ENCODE peak calls at places on chromosomes 5 and 9, in five cellular contexts. X is GM04503; Z is AG04450; O is stimulated activated CD4-positive, alpha-beta T cell treated with anti-CD3 and anti-CD28 coated beads, TNF-alpha, amount 100 ng/mL, for 24 hours; V is amygdala. P is an unnamed sample.

GRCh38 chr5:150057511-150057910 is 28.8 kb downstream of the CSF1R start:
- DNase-seq in X (no peak), Z (no peak), O (no peak), V (no peak), P (no peak)

GRCh38 chr5:66639036-66639435 is 42.8 kb downstream of the MAST4 start:
- DNase-seq in X (no peak), Z (no peak), O (no peak), V (no peak), P (peak; percentile 44)

GRCh38 chr9:98083566-98084135 is 27.1 kb downstream of the NANS start:
- DNase-seq in X (no peak), Z (no peak), O (no peak), V (no peak), P (no peak)

GRCh38 chr5:83025690-83026472 is 51.3 kb downstream of the TMEM167A start:
- DNase-seq in X (no peak), Z (no peak), O (no peak), V (no peak), P (no peak)

GRCh38 chr5:72109625-72110024 is 2.4 kb downstream of the MAP1B start:
- DNase-seq in X (no peak), Z (no peak), O (no peak), V (no peak), P (no peak)

GRCh38 chr5:151270599-151270998 is 17.6 kb downstream of the GM2A start:
- DNase-seq in X (no peak), Z (no peak), O (no peak), V (no peak), P (no peak)

GRCh38 chr9:33129886-33130284 is 37.3 kb downstream of the B4GALT1 start:
- DNase-seq in X (no peak), Z (no peak), O (no peak), V (no peak), P (peak; percentile 75)

GRCh38 chr9:114282507-114282906 is 40.4 kb upstream of the ORM1 start:
- DNase-seq in X (no peak), Z (no peak), O (no peak), V (no peak), P (no peak)

GRCh38 chr9:2613730-2614271 is 7.8 kb upstream of the VLDLR start:
- DNase-seq in X (no peak), Z (no peak), O (no peak), V (no peak), P (no peak)

GRCh38 chr5:143550985-143551630 is 147.6 kb upstream of the NR3C1 start:
- DNase-seq in X (no peak), Z (no peak), O (no peak), V (no peak), P (no peak)

GRCh38 chr5:3883014-3883413 is 287.4 kb downstream of the IRX1 start:
- DNase-seq in X (no peak), Z (no peak), O (no peak), V (no peak), P (no peak)

GRCh38 chr5:157345485-157345884 is 79.6 kb downstream of the CYFIP2 start:
- DNase-seq in X (no peak), Z (no peak), O (no peak), V (no peak), P (no peak)

GRCh38 chr9:126916909-126917308 is 2.3 kb downstream of the RALGPS1 start:
- DNase-seq in X (no peak), Z (no peak), O (no peak), V (no peak), P (peak; percentile 13)

GRCh38 chr5:179806250-179807045 is at the start of gene MGAT4B:
- DNase-seq in X (no peak), Z (no peak), O (no peak), V (peak; percentile 55), P (peak; percentile 53)

GRCh38 chr5:58937031-58937681 is 354.3 kb downstream of the RAB3C start:
- DNase-seq in X (no peak), Z (no peak), O (no peak), V (no peak), P (no peak)

GRCh38 chr9:72949918-72950325 is 2.9 kb downstream of the ALDH1A1 start:
- DNase-seq in X (no peak), Z (no peak), O (no peak), V (no peak), P (no peak)

GRCh38 chr5:132069561-132069960 is 4.0 kb upstream of the CSF2 start:
- DNase-seq in X (no peak), Z (no peak), O (no peak), V (no peak), P (peak; percentile 85)

GRCh38 chr5:128714551-128714950 is 176.5 kb upstream of the FBN2 start:
- DNase-seq in X (no peak), Z (no peak), O (no peak), V (no peak), P (no peak)

GRCh38 chr5:39714036-39714698 is 289.4 kb upstream of the DAB2 start:
- DNase-seq in X (no peak), Z (peak; percentile 39), O (peak; percentile 14), V (no peak), P (peak; percentile 53)

GRCh38 chr5:42516282-42517042 is 93.2 kb downstream of the GHR start:
- DNase-seq in X (no peak), Z (no peak), O (no peak), V (no peak), P (no peak)

GRCh38 chr5:67032921-67033664 is 163.5 kb downstream of the CD180 start:
- DNase-seq in X (no peak), Z (peak; percentile 18), O (no peak), V (no peak), P (peak; percentile 95)

GRCh38 chr5:9194509-9194908 is 351.4 kb downstream of the SEMA5A start:
- DNase-seq in X (peak; percentile 63), Z (no peak), O (no peak), V (no peak), P (no peak)

GRCh38 chr9:135910197-135910596 is 2.9 kb upstream of the CAMSAP1 start:
- DNase-seq in X (no peak), Z (no peak), O (no peak), V (no peak), P (peak; percentile 21)

GRCh38 chr9:129759804-129760502 is 7.1 kb upstream of the PTGES start:
- DNase-seq in X (no peak), Z (no peak), O (no peak), V (no peak), P (no peak)

GRCh38 chr5:171424726-171425125 is 5.3 kb downstream of the FGF18 start:
- DNase-seq in X (no peak), Z (no peak), O (no peak), V (no peak), P (no peak)

GRCh38 chr5:141855265-141856029 is 22.8 kb downstream of the PCDH1 start:
- DNase-seq in X (no peak), Z (no peak), O (no peak), V (no peak), P (no peak)

P was measured in MV-4-11.